ENCODE peak calls at places on chromosomes 2 and 18, in ten cellular contexts. W, A, C, K, B, Z, D, O, I and H are unnamed samples.

GRCh38 chr2:68971591-68972231 is 2.7 kb upstream of the GKN1 start:
- DNase-seq in W (no peak), A (peak), C (no peak), K (no peak), B (peak), Z (no peak), D (peak), O (no peak), I (peak), H (peak)

GRCh38 chr18:70693196-70693595 is 404.4 kb downstream of the SOCS6 start:
- DNase-seq in W (no peak), A (no peak), C (no peak), K (no peak), B (no peak), Z (no peak), D (no peak), O (no peak), I (no peak), H (no peak)

GRCh38 chr2:189012373-189012772 is 38.2 kb downstream of the COL3A1 start:
- DNase-seq in W (no peak), A (no peak), C (no peak), K (no peak), B (no peak), Z (no peak), D (no peak), O (no peak), I (no peak), H (no peak)

GRCh38 chr2:157825885-157826284 is 50.2 kb downstream of the ACVR1 start:
- DNase-seq in W (no peak), A (peak), C (no peak), K (no peak), B (no peak), Z (no peak), D (no peak), O (no peak), I (peak), H (peak)

GRCh38 chr18:10397004-10397403 is 57.4 kb upstream of the APCDD1 start:
- DNase-seq in W (no peak), A (no peak), C (no peak), K (no peak), B (no peak), Z (no peak), D (no peak), O (no peak), I (no peak), H (no peak)

GRCh38 chr2:116133563-116133962 is 1680.9 kb upstream of the DDX18 start:
- DNase-seq in W (no peak), A (no peak), C (no peak), K (no peak), B (no peak), Z (no peak), D (no peak), O (no peak), I (no peak), H (no peak)

GRCh38 chr18:34729264-34729663 is 19.2 kb downstream of the DTNA start:
- DNase-seq in W (no peak), A (peak), C (peak), K (no peak), B (peak), Z (no peak), D (peak), O (no peak), I (peak), H (peak)

GRCh38 chr2:196276421-196276820 is 105.0 kb upstream of the STK17B start:
- DNase-seq in W (no peak), A (no peak), C (no peak), K (no peak), B (no peak), Z (no peak), D (no peak), O (no peak), I (no peak), H (no peak)

GRCh38 chr2:226671177-226671676 is 128.4 kb downstream of the IRS1 start:
- DNase-seq in W (no peak), A (no peak), C (no peak), K (no peak), B (no peak), Z (no peak), D (no peak), O (no peak), I (peak), H (no peak)

GRCh38 chr2:139478191-139478914 is 698.2 kb upstream of the NXPH2 start:
- DNase-seq in W (no peak), A (peak), C (no peak), K (no peak), B (no peak), Z (no peak), D (no peak), O (no peak), I (no peak), H (no peak)

GRCh38 chr2:103810875-103811274 is 1043.0 kb upstream of the POU3F3 start:
- DNase-seq in W (no peak), A (no peak), C (no peak), K (no peak), B (no peak), Z (no peak), D (no peak), O (no peak), I (no peak), H (no peak)

GRCh38 chr2:230914886-230915285 is 10.2 kb downstream of the GPR55 start:
- DNase-seq in W (no peak), A (no peak), C (no peak), K (no peak), B (no peak), Z (no peak), D (no peak), O (no peak), I (no peak), H (no peak)

GRCh38 chr2:15943378-15943851 is 3.1 kb downstream of the MYCN start:
- DNase-seq in W (no peak), A (no peak), C (peak), K (no peak), B (peak), Z (no peak), D (peak), O (peak), I (no peak), H (peak)

GRCh38 chr2:181430406-181431199 is 26.6 kb upstream of the ITGA4 start:
- DNase-seq in W (peak), A (peak), C (no peak), K (peak), B (peak), Z (peak), D (no peak), O (no peak), I (peak), H (peak)

GRCh38 chr2:164061129-164061746 is 325.4 kb upstream of the FIGN start:
- DNase-seq in W (no peak), A (peak), C (peak), K (no peak), B (no peak), Z (no peak), D (peak), O (no peak), I (peak), H (peak)

GRCh38 chr2:2872309-2872617 is 505.4 kb downstream of the EIPR1 start:
- DNase-seq in W (no peak), A (no peak), C (no peak), K (no peak), B (no peak), Z (no peak), D (no peak), O (no peak), I (no peak), H (no peak)

GRCh38 chr18:11497585-11497984 is 111.8 kb upstream of the SLC35G4 start:
- DNase-seq in W (no peak), A (peak), C (no peak), K (no peak), B (no peak), Z (no peak), D (no peak), O (no peak), I (peak), H (no peak)

GRCh38 chr2:80258793-80259192 is 45.8 kb downstream of the LRRTM1 start:
- DNase-seq in W (no peak), A (no peak), C (no peak), K (no peak), B (no peak), Z (no peak), D (no peak), O (no peak), I (no peak), H (no peak)

GRCh38 chr2:12824304-12824761 is 107.6 kb downstream of the TRIB2 start:
- DNase-seq in W (no peak), A (no peak), C (no peak), K (no peak), B (no peak), Z (no peak), D (no peak), O (no peak), I (peak), H (peak)

GRCh38 chr2:44708646-44709000 is 232.9 kb upstream of the SIX3 start:
- DNase-seq in W (no peak), A (no peak), C (no peak), K (no peak), B (no peak), Z (no peak), D (peak), O (no peak), I (no peak), H (peak)

GRCh38 chr2:40302751-40303150 is 149.1 kb downstream of the SLC8A1 start:
- DNase-seq in W (no peak), A (no peak), C (no peak), K (no peak), B (no peak), Z (no peak), D (no peak), O (no peak), I (peak), H (no peak)

GRCh38 chr2:47127862-47128543 is 27.1 kb downstream of the STPG4 start:
- DNase-seq in W (no peak), A (no peak), C (no peak), K (no peak), B (no peak), Z (no peak), D (no peak), O (no peak), I (no peak), H (no peak)

GRCh38 chr18:55878224-55878623 is 290.2 kb upstream of the TCF4 start:
- DNase-seq in W (no peak), A (no peak), C (no peak), K (no peak), B (no peak), Z (no peak), D (no peak), O (no peak), I (no peak), H (no peak)